ENCODE peak calls at places on chromosomes 1 and 21, in eight cellular contexts. S is foreskin fibroblast, R is tibial artery, E is kidney epithelial cell, C is PC-3, B is GM20000, L is IMR-90, O is GM13977. V is an unnamed sample.

GRCh38 chr1:44786138-44786840 is 1.7 kb downstream of the BEST4 start:
- DNase-seq in S (peak), R (peak), E (no peak), C (peak), B (peak), L (peak), O (peak), V (peak)

GRCh38 chr1:146032613-146033219 is 11.2 kb upstream of the HJV start:
- DNase-seq in S (peak), R (no peak), E (no peak), C (peak), B (peak), L (peak), O (peak), V (peak)

GRCh38 chr1:158161458-158161857 is 19.2 kb upstream of the CD1D start:
- DNase-seq in S (no peak), R (no peak), E (no peak), C (no peak), B (no peak), L (no peak), O (no peak), V (peak)

GRCh38 chr1:37323486-37324377 is 150.6 kb upstream of the ZC3H12A start:
- DNase-seq in S (peak), R (no peak), E (no peak), C (peak), B (peak), L (peak), O (peak), V (peak)

GRCh38 chr1:240683576-240683975 is 71.6 kb upstream of the GREM2 start:
- DNase-seq in S (peak), R (no peak), E (no peak), C (no peak), B (no peak), L (no peak), O (no peak), V (no peak)

GRCh38 chr21:26900980-26901379 is 55.8 kb upstream of the ADAMTS1 start:
- DNase-seq in S (no peak), R (no peak), E (no peak), C (no peak), B (no peak), L (no peak), O (no peak), V (no peak)

GRCh38 chr1:109392788-109393580 is 4.7 kb downstream of the SORT1 start:
- DNase-seq in S (peak), R (peak), E (no peak), C (peak), B (no peak), L (peak), O (no peak), V (peak)

GRCh38 chr1:196393742-196394141 is 214.5 kb downstream of the KCNT2 start:
- DNase-seq in S (peak), R (peak), E (no peak), C (peak), B (no peak), L (peak), O (no peak), V (peak)

GRCh38 chr1:30490554-30491053 is 232.8 kb downstream of the MATN1 start:
- DNase-seq in S (no peak), R (peak), E (no peak), C (no peak), B (no peak), L (no peak), O (no peak), V (no peak)

GRCh38 chr21:44066116-44066515 is 41.1 kb upstream of the PWP2 start:
- DNase-seq in S (no peak), R (peak), E (no peak), C (no peak), B (no peak), L (no peak), O (no peak), V (no peak)

GRCh38 chr21:45737485-45738166 is 94.1 kb downstream of the PCBP3 start:
- DNase-seq in S (no peak), R (no peak), E (no peak), C (no peak), B (no peak), L (no peak), O (no peak), V (no peak)

GRCh38 chr21:36747114-36747814 is 48.3 kb downstream of the SIM2 start:
- DNase-seq in S (no peak), R (no peak), E (no peak), C (no peak), B (no peak), L (no peak), O (no peak), V (no peak)

GRCh38 chr1:154479764-154480421 is 22.1 kb upstream of the TDRD10 start:
- DNase-seq in S (peak), R (no peak), E (peak), C (peak), B (peak), L (peak), O (peak), V (peak)

GRCh38 chr1:245512181-245512888 is 357.6 kb downstream of the KIF26B start:
- DNase-seq in S (peak), R (no peak), E (no peak), C (no peak), B (no peak), L (no peak), O (no peak), V (peak)

GRCh38 chr1:33985166-33985565 is 121.3 kb downstream of the HMGB4 start:
- DNase-seq in S (no peak), R (peak), E (no peak), C (no peak), B (no peak), L (no peak), O (no peak), V (no peak)

GRCh38 chr1:44714944-44715571 is 15.9 kb downstream of the RNU5D-1 start:
- DNase-seq in S (peak), R (peak), E (no peak), C (peak), B (peak), L (peak), O (peak), V (peak)

GRCh38 chr1:19643113-19643512 is 998 bp upstream of the NBL1 start:
- DNase-seq in S (peak), R (peak), E (no peak), C (peak), B (no peak), L (no peak), O (no peak), V (peak)

GRCh38 chr1:246828818-246829217 is 102.9 kb downstream of the AHCTF1 start:
- DNase-seq in S (peak), R (no peak), E (no peak), C (no peak), B (no peak), L (no peak), O (no peak), V (no peak)

GRCh38 chr1:177615251-177615650 is 354.6 kb downstream of the SEC16B start:
- DNase-seq in S (peak), R (no peak), E (no peak), C (peak), B (no peak), L (no peak), O (no peak), V (peak)

GRCh38 chr1:177620636-177621190 is 349.1 kb downstream of the SEC16B start:
- DNase-seq in S (peak), R (no peak), E (peak), C (peak), B (no peak), L (peak), O (no peak), V (peak)
- TF ChIP-seq CTCF in S (no peak), R (no peak), E (no peak), C (no peak), B (no peak), L (no peak), O (no peak), V (no peak)

DNA sequence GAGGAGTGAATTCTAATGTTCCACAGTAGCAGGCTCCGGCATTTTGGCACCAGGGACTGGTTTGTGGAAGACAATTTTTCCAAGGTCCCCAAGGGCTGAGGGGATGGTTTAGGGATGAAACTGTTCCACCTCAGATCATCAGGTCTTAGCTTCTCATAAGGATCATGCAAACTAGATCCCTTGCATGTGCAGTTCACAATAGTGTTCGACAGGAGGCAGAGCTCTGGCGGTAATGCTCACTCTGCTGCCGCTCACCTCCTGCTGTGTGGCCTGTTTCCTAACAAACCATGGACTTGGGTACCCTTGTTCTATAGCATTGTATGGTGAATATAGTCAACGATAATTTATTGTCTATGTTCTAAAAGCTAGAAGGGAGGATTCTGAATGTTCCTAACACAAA is 16.6 kb downstream of the CRNN start:
- DNase-seq in S (no peak), R (no peak), E (no peak), C (peak), B (no peak), L (no peak), O (no peak), V (no peak)
- TF ChIP-seq CTCF in S (peak), R (no peak), E (no peak), C (peak), B (no peak), L (no peak), O (no peak), V (no peak)

GRCh38 chr1:110686188-110686587 is 11.4 kb upstream of the KCNA3 start:
- DNase-seq in S (no peak), R (no peak), E (no peak), C (no peak), B (no peak), L (no peak), O (no peak), V (no peak)
- TF ChIP-seq CTCF in S (no peak), R (no peak), E (no peak), C (no peak), B (peak), L (no peak), O (peak), V (no peak)

DNA sequence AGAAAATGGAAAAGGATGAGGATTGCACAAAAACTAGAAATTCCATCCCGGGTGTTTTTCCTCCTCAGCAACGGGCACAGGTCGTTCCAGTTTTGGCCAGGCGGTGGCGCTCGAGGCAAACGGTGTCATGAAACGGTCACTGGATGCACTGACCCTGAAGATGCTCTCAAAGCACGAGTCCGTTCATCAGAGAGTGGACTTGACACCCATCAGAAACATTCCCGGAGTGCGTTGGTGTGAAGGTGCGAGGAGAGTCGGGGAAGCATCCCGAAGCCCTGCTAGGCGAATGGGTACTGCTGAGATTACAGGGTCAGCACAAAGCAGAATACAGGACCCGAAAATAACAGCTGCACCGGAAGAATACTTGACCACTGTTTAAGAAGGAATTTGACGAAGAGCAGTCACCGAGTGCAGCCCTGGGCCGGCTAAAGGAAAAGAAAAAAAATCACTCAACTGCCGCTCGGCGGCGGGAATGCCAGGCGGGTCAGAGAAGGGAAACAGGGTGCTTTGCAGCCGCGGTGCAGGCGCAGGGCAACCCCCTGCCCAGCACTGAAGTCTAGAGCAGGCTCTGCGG is 71.7 kb upstream of the ETS2 start:
- DNase-seq in S (peak), R (peak), E (peak), C (peak), B (peak), L (peak), O (peak), V (peak)
- TF ChIP-seq CTCF in S (peak), R (peak), E (peak), C (peak), B (peak), L (peak), O (peak), V (peak)

GRCh38 chr1:119613769-119614358 is 34.2 kb downstream of the ZNF697 start:
- DNase-seq in S (peak), R (peak), E (no peak), C (peak), B (peak), L (peak), O (peak), V (peak)
- TF ChIP-seq CTCF in S (peak), R (peak), E (peak), C (peak), B (peak), L (peak), O (peak), V (peak)

DNA sequence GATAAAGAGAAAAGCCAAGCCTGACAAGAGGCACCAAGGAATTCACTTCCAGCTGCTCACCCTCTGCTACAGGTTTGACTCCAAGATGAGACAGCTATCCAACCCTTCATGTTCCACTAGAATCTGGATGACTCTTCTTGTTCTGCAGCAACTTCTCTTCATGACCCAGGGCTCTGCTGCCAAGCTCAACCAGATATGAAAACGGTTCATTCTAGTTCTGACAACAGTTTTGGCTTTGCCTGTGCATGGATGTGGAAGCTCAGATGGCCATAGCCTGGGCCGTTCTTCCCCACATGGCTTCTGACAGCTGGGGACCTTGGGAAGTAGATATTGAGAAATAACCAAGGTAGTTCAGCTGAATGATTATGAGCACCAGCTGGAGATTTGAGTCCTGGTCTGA is 13.7 kb downstream of the PI4KB start:
- DNase-seq in S (peak), R (no peak), E (no peak), C (no peak), B (no peak), L (no peak), O (no peak), V (peak)
- TF ChIP-seq CTCF in S (no peak), R (no peak), E (no peak), C (no peak), B (no peak), L (no peak), O (no peak), V (no peak)